ENCODE peak calls at places on chromosomes 4 and X, in six cellular contexts. I, E, W, K, N and A are unnamed samples.

GRCh38 chr4:153790962-153791551 is 2.2 kb upstream of the SFRP2 start:
- DNase-seq in K (no peak), E (peak; percentile 20), W (no peak), N (no peak), I (peak; percentile 62), A (peak; percentile 56)

GRCh38 chr4:152643153-152644035 is 36.4 kb downstream of the TMEM154 start:
- DNase-seq in W (no peak), E (no peak), K (no peak), N (no peak), I (peak; percentile 80), A (peak; percentile 49)

GRCh38 chr4:2084316-2084715 is 25.2 kb downstream of the NAT8L start:
- DNase-seq in E (no peak), N (no peak), I (no peak), W (no peak), K (no peak), A (no peak)

GRCh38 chrX:77276742-77277141 is 170.4 kb upstream of the FGF16 start:
- DNase-seq in K (no peak), N (no peak), E (no peak), W (no peak), I (no peak), A (no peak)

GRCh38 chrX:136237074-136237473 is 14.1 kb downstream of the MAP7D3 start:
- DNase-seq in W (no peak), E (no peak), K (no peak), N (no peak), I (no peak), A (no peak)

GRCh38 chrX:113594504-113594903 is 753.9 kb upstream of the AMOT start:
- DNase-seq in W (no peak), K (no peak), N (no peak), I (no peak), E (peak; percentile 8), A (no peak)

GRCh38 chr4:13355036-13355910 is 128.9 kb downstream of the RAB28 start:
- DNase-seq in K (no peak), N (no peak), I (no peak), E (no peak), W (no peak), A (no peak)

GRCh38 chrX:112636951-112637541 is 42.7 kb downstream of the LHFPL1 start:
- DNase-seq in K (no peak), I (no peak), W (no peak), N (no peak), E (no peak), A (no peak)

GRCh38 chrX:19670854-19671620 is 155.7 kb upstream of the MAP3K15 start:
- DNase-seq in K (no peak), N (no peak), W (no peak), I (no peak), E (peak; percentile 76), A (peak; percentile 55)

GRCh38 chrX:11641368-11641767 is 24.4 kb downstream of the ARHGAP6 start:
- DNase-seq in N (no peak), I (no peak), K (no peak), W (no peak), E (no peak), A (no peak)